ENCODE peak calls at places on chromosomes 1 and 21, in six cellular contexts. D is tibial artery, C is stomach, E is colonic mucosa, W is DND-41, Q is left ventricle myocardium inferior. T is an unnamed sample.

GRCh38 chr1:234617135-234617985 is 7.4 kb upstream of the IRF2BP2 start:
- DNase-seq in Q (no peak), D (no peak), E (no peak), W (no peak), C (no peak), T (no peak)

GRCh38 chr1:82932727-82933126 is 1066.2 kb downstream of the TTLL7 start:
- DNase-seq in D (no peak), W (no peak), C (no peak), Q (no peak), E (no peak), T (no peak)

GRCh38 chr1:198778049-198778448 is 139.2 kb downstream of the PTPRC start:
- DNase-seq in C (no peak), D (peak; percentile 32), Q (no peak), E (peak; percentile 31), W (no peak), T (no peak)

GRCh38 chr1:84705503-84705902 is 15.2 kb upstream of the SSX2IP start:
- DNase-seq in W (no peak), C (no peak), Q (no peak), D (no peak), E (no peak), T (no peak)

GRCh38 chr1:13965770-13966398 is 265.9 kb downstream of the PRDM2 start:
- DNase-seq in Q (peak; percentile 43), C (peak; percentile 33), E (peak; percentile 40), D (no peak), W (peak; percentile 50), T (no peak)

GRCh38 chr21:26093094-26093493 is 77.5 kb downstream of the APP start:
- DNase-seq in Q (no peak), E (no peak), C (no peak), W (no peak), D (no peak), T (no peak)

GRCh38 chr1:183648042-183648441 is 5.1 kb downstream of the APOBEC4 start:
- DNase-seq in C (no peak), W (no peak), D (no peak), E (no peak), Q (no peak), T (no peak)

GRCh38 chr1:68231627-68232303 is 558 bp downstream of the WLS start:
- DNase-seq in E (peak; percentile 68), W (no peak), D (peak; percentile 78), Q (peak; percentile 65), C (peak; percentile 59), T (no peak)

GRCh38 chr1:46735708-46736324 is 16.9 kb upstream of the EFCAB14 start:
- DNase-seq in W (peak; percentile 55), C (no peak), E (peak; percentile 45), Q (no peak), D (no peak), T (no peak)

GRCh38 chr1:168236836-168237611 is 11.2 kb downstream of the SFT2D2 start:
- DNase-seq in Q (no peak), C (no peak), D (no peak), W (no peak), E (no peak), T (no peak)

GRCh38 chr1:46687095-46687659 is 15.5 kb downstream of the TEX38 start:
- DNase-seq in D (peak; percentile 67), Q (peak; percentile 70), W (peak; percentile 73), E (peak; percentile 97), C (peak; percentile 96), T (no peak)

GRCh38 chr1:108089482-108089881 is 110.7 kb downstream of the SLC25A24 start:
- DNase-seq in D (no peak), E (no peak), W (no peak), C (no peak), Q (no peak), T (no peak)

GRCh38 chr1:12405325-12406217 is 175.7 kb downstream of the VPS13D start:
- DNase-seq in W (no peak), E (peak; percentile 84), D (peak; percentile 71), Q (no peak), C (peak; percentile 33), T (no peak)

GRCh38 chr1:12630946-12631540 is 12.8 kb upstream of the AADACL4 start:
- DNase-seq in C (no peak), W (no peak), E (no peak), D (no peak), Q (no peak), T (no peak)

GRCh38 chr21:19684328-19684727 is 1280.7 kb upstream of the TMPRSS15 start:
- DNase-seq in W (no peak), D (no peak), Q (no peak), E (no peak), C (no peak), T (no peak)

GRCh38 chr1:93672069-93672468 is 9.6 kb downstream of the BCAR3 start:
- DNase-seq in W (no peak), Q (peak; percentile 76), E (peak; percentile 93), D (peak; percentile 80), C (peak; percentile 84), T (no peak)

GRCh38 chr1:109620890-109621289 is 1.3 kb downstream of the AMPD2 start:
- DNase-seq in D (peak; percentile 98), E (peak; percentile 96), C (peak; percentile 91), Q (peak; percentile 93), W (peak; percentile 99), T (peak; percentile 92)

GRCh38 chr21:22561946-22562345 is 1563.7 kb downstream of the NCAM2 start:
- DNase-seq in E (no peak), W (no peak), D (no peak), C (no peak), Q (no peak), T (no peak)

GRCh38 chr1:109274533-109275476 is 8.1 kb downstream of the PSRC1 start:
- DNase-seq in Q (peak; percentile 29), D (peak; percentile 61), E (peak; percentile 80), W (no peak), C (peak; percentile 74), T (no peak)

GRCh38 chr1:3697810-3698209 is 45.5 kb downstream of the TP73 start:
- DNase-seq in E (peak; percentile 26), D (no peak), W (no peak), C (no peak), Q (no peak), T (no peak)

GRCh38 chr1:95534985-95535384 is 301.0 kb downstream of the RWDD3 start:
- DNase-seq in W (no peak), Q (no peak), D (no peak), E (no peak), C (no peak), T (no peak)

GRCh38 chr1:9490605-9491339 is 48.5 kb upstream of the SLC25A33 start:
- DNase-seq in W (peak; percentile 79), C (peak; percentile 94), D (peak; percentile 92), Q (peak; percentile 91), E (peak; percentile 93), T (peak; percentile 78)

GRCh38 chr1:229430761-229431269 is 3.1 kb downstream of the ACTA1 start:
- DNase-seq in E (peak; percentile 38), Q (peak; percentile 69), W (peak; percentile 28), C (peak; percentile 47), D (peak; percentile 53), T (peak; percentile 30)

GRCh38 chr1:94258873-94259331 is 21.5 kb upstream of the ARHGAP29 start:
- DNase-seq in C (no peak), D (peak; percentile 73), E (no peak), Q (no peak), W (no peak), T (no peak)

GRCh38 chr1:35555601-35556477 is 1.4 kb downstream of the KIAA0319L start:
- DNase-seq in C (no peak), W (no peak), E (no peak), Q (no peak), D (no peak), T (no peak)

GRCh38 chr1:55827350-55827749 is 612.2 kb upstream of the USP24 start:
- DNase-seq in W (no peak), D (no peak), C (peak; percentile 26), E (peak; percentile 26), Q (no peak), T (no peak)

GRCh38 chr1:244863491-244864252 is 671 bp downstream of the HNRNPU start:
- DNase-seq in E (peak; percentile 35), D (peak; percentile 36), C (peak; percentile 40), W (no peak), Q (peak; percentile 35), T (no peak)

GRCh38 chr1:235831148-235831547 is 35.6 kb downstream of the LYST start:
- DNase-seq in E (no peak), C (no peak), W (no peak), Q (peak; percentile 24), D (no peak), T (no peak)

GRCh38 chr1:94974824-94975223 is 47.9 kb upstream of the CNN3 start:
- DNase-seq in W (no peak), D (no peak), Q (no peak), C (no peak), E (no peak), T (no peak)

GRCh38 chr1:232507571-232507970 is 122.4 kb downstream of the SIPA1L2 start:
- DNase-seq in W (no peak), Q (no peak), E (no peak), C (no peak), D (no peak), T (no peak)

GRCh38 chr1:178192686-178193085 is 98.8 kb downstream of the RASAL2 start:
- DNase-seq in E (peak; percentile 52), Q (no peak), D (peak; percentile 39), W (no peak), C (peak; percentile 47), T (no peak)

GRCh38 chr1:145977486-145978476 is 13.3 kb downstream of the POLR3GL start:
- DNase-seq in D (peak; percentile 86), W (peak; percentile 80), E (peak; percentile 76), Q (peak; percentile 68), C (peak; percentile 88), T (peak; percentile 59)

GRCh38 chr1:18320051-18320450 is 160.7 kb upstream of the KLHDC7A start:
- DNase-seq in Q (no peak), C (peak; percentile 41), D (no peak), E (no peak), W (no peak), T (no peak)

GRCh38 chr1:50973255-50973654 is 3.2 kb downstream of the CDKN2C start:
- DNase-seq in D (no peak), Q (no peak), C (no peak), W (no peak), E (no peak), T (no peak)
- H3K27me3 ChIP-seq in D (no peaks in the 10 kb centered on the region), Q (no peaks in the 10 kb centered on the region), C (peaks cover 10% of the 10 kb centered on the region), W (no peaks in the 10 kb centered on the region), E (no peaks in the 10 kb centered on the region), T (peaks cover 10% of the 10 kb centered on the region)

GRCh38 chr21:41610042-41610839 is 102.3 kb upstream of the TMPRSS2 start:
- DNase-seq in W (peak; percentile 43), Q (peak; percentile 55), C (peak; percentile 78), D (peak; percentile 55), E (peak; percentile 78), T (no peak)
- TF ChIP-seq CTCF in W (peak; percentile 75), Q (peak; percentile 83), C (peak; percentile 73), D (peak; percentile 90), E (peak; percentile 79), T (no peak)

DNA sequence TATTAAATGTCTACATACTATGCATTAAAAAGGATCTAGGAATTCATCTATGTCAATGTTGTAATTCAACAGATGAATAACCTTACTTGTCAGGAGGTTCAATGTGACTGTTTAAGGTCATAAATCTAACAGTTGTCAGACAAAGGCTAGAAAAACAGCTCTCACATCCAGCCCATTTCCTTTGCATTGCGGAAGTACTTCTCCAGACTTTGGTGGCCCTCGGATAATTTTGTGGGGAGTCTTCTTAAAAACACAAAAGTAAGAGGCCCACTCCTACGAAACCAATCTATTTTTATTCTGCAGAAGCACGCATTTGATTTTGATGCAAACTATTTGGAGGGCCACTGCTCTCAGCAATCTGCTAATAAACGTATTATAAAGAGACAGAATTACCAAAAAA is 122.5 kb upstream of the CHRM3 start:
- DNase-seq in D (no peak), E (no peak), Q (no peak), W (no peak), C (no peak), T (no peak)
- H3K27ac ChIP-seq in D (no peak overlapping the region), E (no peak overlapping the region), Q (no peak overlapping the region), W (no peak overlapping the region), C (no peak overlapping the region), T (no peak overlapping the region)

GRCh38 chr1:160682983-160683886 is 28.4 kb downstream of the CD48 start:
- DNase-seq in D (no peak), C (no peak), Q (no peak), E (no peak), W (peak; percentile 48), T (no peak)
- H3K27me3 ChIP-seq in D (no peaks in the 10 kb centered on the region), C (no peaks in the 10 kb centered on the region), Q (peaks cover 59% of the 10 kb centered on the region), E (no peaks in the 10 kb centered on the region), W (no peaks in the 10 kb centered on the region), T (no peaks in the 10 kb centered on the region)

T was measured in CD4-positive, alpha-beta T cell.